ENCODE peak calls at places on chromosomes 6 and 20, in seven cellular contexts. G is GM23248, K is posterior vena cava, D is HEK293T, H is astrocyte of the spinal cord, A is fibroblast of gingiva, B is LoVo. J is an unnamed sample.

GRCh38 chr6:170030284-170031095 is 260.4 kb downstream of the DLL1 start:
- DNase-seq in H (no peak), A (no peak), K (peak; percentile 60), D (no peak), B (no peak), G (no peak), J (no peak)

GRCh38 chr6:108492131-108492766 is 68.5 kb upstream of the FOXO3 start:
- DNase-seq in A (peak; percentile 47), G (peak; percentile 61), K (no peak), B (peak; percentile 15), H (peak; percentile 72), D (peak; percentile 25), J (no peak)

GRCh38 chr6:167949121-167949684 is 48.3 kb upstream of the KIF25 start:
- DNase-seq in B (no peak), A (no peak), D (no peak), K (no peak), H (no peak), G (no peak), J (no peak)

GRCh38 chr6:93424303-93425064 is 5.1 kb upstream of the EPHA7 start:
- DNase-seq in H (peak; percentile 28), G (peak; percentile 30), K (no peak), B (no peak), A (no peak), D (no peak), J (no peak)

GRCh38 chr20:53611449-53611894 is 17.8 kb upstream of the ZNF217 start:
- DNase-seq in D (peak; percentile 26), H (peak; percentile 97), G (peak; percentile 94), A (peak; percentile 98), B (no peak), K (peak; percentile 34), J (no peak)

GRCh38 chr6:149900620-149901443 is 2.9 kb upstream of the RAET1E start:
- DNase-seq in A (no peak), B (no peak), H (no peak), K (no peak), G (no peak), D (no peak), J (no peak)

GRCh38 chr6:145898376-145898775 is 65.8 kb downstream of the SHPRH start:
- DNase-seq in B (no peak), K (no peak), G (no peak), H (no peak), A (no peak), D (no peak), J (no peak)

GRCh38 chr20:41956316-41957050 is 338.3 kb upstream of the CHD6 start:
- DNase-seq in A (no peak), H (no peak), D (peak; percentile 38), K (no peak), B (peak; percentile 37), G (peak; percentile 3), J (no peak)

GRCh38 chr20:25090492-25091429 is 8.8 kb upstream of the VSX1 start:
- DNase-seq in H (no peak), K (no peak), A (no peak), G (no peak), D (no peak), B (no peak), J (peak; percentile 60)

GRCh38 chr6:223763-224162 is 68.5 kb upstream of the DUSP22 start:
- DNase-seq in D (no peak), B (no peak), G (peak; percentile 43), H (peak; percentile 35), A (no peak), K (no peak), J (no peak)

GRCh38 chr6:9250852-9251251 is 815.5 kb upstream of the SLC35B3 start:
- DNase-seq in H (peak; percentile 60), A (peak; percentile 10), B (peak; percentile 44), G (peak; percentile 41), K (no peak), D (peak; percentile 37), J (no peak)

GRCh38 chr20:17969884-17970409 is 1.1 kb downstream of the MGME1 start:
- DNase-seq in B (peak; percentile 34), H (peak; percentile 71), K (no peak), D (no peak), A (peak; percentile 34), G (peak; percentile 76), J (peak; percentile 4)

GRCh38 chr6:44593539-44593944 is 206.0 kb downstream of the CDC5L start:
- DNase-seq in H (peak; percentile 76), B (peak; percentile 56), G (peak; percentile 74), K (no peak), A (peak; percentile 38), D (peak; percentile 68), J (no peak)

GRCh38 chr6:31729515-31729978 is 448 bp upstream of the DDAH2 start:
- DNase-seq in G (peak; percentile 96), H (peak; percentile 90), B (no peak), D (peak; percentile 77), K (peak; percentile 98), A (peak; percentile 90), J (peak; percentile 56)

GRCh38 chr6:89616531-89616930 is 22.0 kb downstream of the LYRM2 start:
- DNase-seq in A (no peak), H (no peak), D (no peak), G (no peak), K (no peak), B (no peak), J (no peak)

GRCh38 chr6:158908596-158908995 is 89.4 kb upstream of the EZR start:
- DNase-seq in A (no peak), G (no peak), B (no peak), H (no peak), K (no peak), D (no peak), J (no peak)

GRCh38 chr6:36345681-36346417 is 9.2 kb upstream of the BNIP5 start:
- DNase-seq in G (no peak), H (no peak), A (no peak), K (peak; percentile 41), D (no peak), B (no peak), J (no peak)

J was measured in T-helper 22 cell.